ENCODE peak calls at places on chromosomes 4 and X, in six cellular contexts. Q, Y, R, D, H and S are unnamed samples.

GRCh38 chrX:117633277-117633676 is 483.3 kb downstream of the KLHL13 start:
- DNase-seq in R (no peak), D (no peak), H (no peak), Q (no peak), Y (no peak), S (no peak)

GRCh38 chr4:13750594-13750993 is 123.1 kb upstream of the BOD1L1 start:
- DNase-seq in Y (no peak), Q (peak; percentile 32), D (no peak), H (no peak), R (no peak), S (no peak)

GRCh38 chr4:33837043-33837442 is 2407.3 kb downstream of the ARAP2 start:
- DNase-seq in R (no peak), Y (no peak), H (no peak), Q (peak; percentile 7), D (peak; percentile 72), S (no peak)

GRCh38 chrX:64230123-64230970 is at the start of gene ASB12:
- DNase-seq in Y (no peak), Q (no peak), R (no peak), D (no peak), H (no peak), S (no peak)

GRCh38 chr4:182124359-182124758 is 118.8 kb upstream of the TENM3 start:
- DNase-seq in Y (no peak), R (no peak), Q (no peak), D (no peak), H (no peak), S (no peak)

GRCh38 chr4:150518559-150518958 is 63.4 kb upstream of the MAB21L2 start:
- DNase-seq in D (peak; percentile 77), R (no peak), Y (no peak), Q (no peak), H (no peak), S (no peak)

GRCh38 chr4:74223801-74224200 is 65.9 kb downstream of the MTHFD2L start:
- DNase-seq in Y (no peak), R (no peak), Q (no peak), H (no peak), D (peak; percentile 88), S (no peak)

GRCh38 chr4:151563194-151563593 is 154.2 kb downstream of the FHIP1A start:
- DNase-seq in Y (no peak), H (no peak), D (no peak), R (no peak), Q (peak; percentile 26), S (no peak)

GRCh38 chr4:13892739-13893105 is 265.2 kb upstream of the BOD1L1 start:
- DNase-seq in Q (peak; percentile 19), R (no peak), D (peak; percentile 78), H (no peak), Y (no peak), S (no peak)

GRCh38 chr4:148170408-148171385 is 271.5 kb downstream of the NR3C2 start:
- DNase-seq in H (no peak), Y (no peak), R (no peak), Q (no peak), D (no peak), S (no peak)

GRCh38 chrX:134603806-134604700 is 54.2 kb downstream of the PLAC1 start:
- DNase-seq in H (no peak), D (peak; percentile 85), R (no peak), Y (no peak), Q (no peak), S (peak; percentile 85)

GRCh38 chrX:106397788-106398538 is 213.8 kb upstream of the RADX start:
- DNase-seq in R (no peak), Y (no peak), D (no peak), Q (no peak), H (no peak), S (no peak)

GRCh38 chr4:67875011-67875410 is 8.8 kb downstream of the TMPRSS11D start:
- DNase-seq in D (no peak), Y (no peak), R (no peak), H (no peak), Q (no peak), S (no peak)

GRCh38 chr4:108149588-108150380 is 18.9 kb downstream of the LEF1 start:
- DNase-seq in D (peak; percentile 43), H (no peak), R (no peak), Y (no peak), Q (no peak), S (no peak)

GRCh38 chr4:94678896-94679295 is 78.9 kb upstream of the BMPR1B start:
- DNase-seq in R (no peak), Q (no peak), Y (no peak), H (no peak), D (peak; percentile 89), S (peak; percentile 77)

GRCh38 chr4:7805533-7806079 is 134.1 kb downstream of the AFAP1 start:
- DNase-seq in D (peak; percentile 81), Y (no peak), R (peak; percentile 61), Q (peak; percentile 57), H (no peak), S (peak; percentile 77)

GRCh38 chr4:9594948-9595347 is 150.7 kb downstream of the DEFB131A start:
- DNase-seq in Y (no peak), H (no peak), Q (no peak), D (no peak), R (no peak), S (no peak)

GRCh38 chr4:78057135-78057599 is at the start of gene FRAS1:
- DNase-seq in Q (peak; percentile 79), H (no peak), D (peak; percentile 69), Y (peak; percentile 68), R (peak; percentile 87), S (peak; percentile 79)

GRCh38 chr4:77821775-77822174 is 2.6 kb upstream of the CNOT6L start:
- DNase-seq in D (no peak), Q (no peak), Y (no peak), R (no peak), H (no peak), S (no peak)

GRCh38 chrX:1661048-1661921 is 46.4 kb downstream of the ASMT start:
- DNase-seq in H (peak; percentile 26), Q (no peak), Y (peak; percentile 98), D (no peak), R (peak; percentile 80), S (peak; percentile 46)
- H3K27ac ChIP-seq in H (no peak overlapping the region), Q (no peak overlapping the region), Y (no peak overlapping the region), D (no peak overlapping the region), R (no peak overlapping the region), S (no peak overlapping the region)

GRCh38 chr4:5883916-5884315 is 9.0 kb downstream of the CRMP1 start:
- DNase-seq in Y (no peak), Q (no peak), R (no peak), H (no peak), D (peak; percentile 7), S (no peak)

GRCh38 chr4:5885733-5886132 is 7.2 kb downstream of the CRMP1 start:
- DNase-seq in R (no peak), Y (no peak), Q (no peak), D (no peak), H (no peak), S (no peak)

GRCh38 chr4:5882947-5883346 is 9.9 kb downstream of the CRMP1 start:
- DNase-seq in Y (no peak), Q (no peak), R (no peak), D (no peak), H (no peak), S (no peak)

GRCh38 chr4:5887011-5887360 is 5.9 kb downstream of the CRMP1 start:
- DNase-seq in R (no peak), Y (no peak), D (peak; percentile 4), H (no peak), Q (no peak), S (peak; percentile 47)

DNA sequence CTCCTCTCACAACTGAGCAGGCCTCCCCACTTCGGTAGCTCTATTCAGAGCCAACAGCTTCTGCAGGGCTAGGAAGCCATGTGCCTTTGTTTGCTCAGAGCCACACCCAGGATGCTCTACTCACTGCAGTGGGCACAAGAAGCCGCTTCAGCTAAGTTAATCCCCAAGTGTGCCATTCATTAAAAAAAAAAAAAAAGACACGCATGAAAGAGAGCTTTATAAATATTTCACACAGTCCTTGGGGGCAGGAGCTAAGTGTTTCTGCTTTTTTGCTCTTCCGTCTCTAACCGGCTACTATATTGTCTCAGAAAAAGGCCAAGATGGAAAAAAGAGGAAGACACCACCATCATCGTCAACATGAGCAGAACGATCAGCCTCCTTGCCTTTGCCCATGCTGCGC is 8.1 kb downstream of the CRMP1 start:
- DNase-seq in Q (no peak), H (no peak), D (no peak), R (no peak), Y (no peak), S (no peak)
- H3K4me2 ChIP-seq in Q (no peak overlapping the region), H (no peak overlapping the region), D (no peak overlapping the region), R (no peak overlapping the region), Y (no peak overlapping the region), S (no peak overlapping the region)

GRCh38 chr4:143399113-143399949 is 62.7 kb downstream of the GAB1 start:
- DNase-seq in Q (peak; percentile 40), R (peak; percentile 54), D (peak; percentile 67), Y (no peak), H (peak; percentile 35), S (no peak)

GRCh38 chr4:143400082-143400481 is 63.4 kb downstream of the GAB1 start:
- DNase-seq in H (no peak), Q (no peak), R (no peak), D (no peak), Y (no peak), S (no peak)

GRCh38 chr4:143396695-143397094 is 60.0 kb downstream of the GAB1 start:
- DNase-seq in D (no peak), R (no peak), H (no peak), Y (no peak), Q (no peak), S (no peak)

GRCh38 chr4:143397335-143397734 is 60.7 kb downstream of the GAB1 start:
- DNase-seq in H (no peak), R (no peak), Q (no peak), D (peak; percentile 65), Y (no peak), S (peak; percentile 43)

DNA sequence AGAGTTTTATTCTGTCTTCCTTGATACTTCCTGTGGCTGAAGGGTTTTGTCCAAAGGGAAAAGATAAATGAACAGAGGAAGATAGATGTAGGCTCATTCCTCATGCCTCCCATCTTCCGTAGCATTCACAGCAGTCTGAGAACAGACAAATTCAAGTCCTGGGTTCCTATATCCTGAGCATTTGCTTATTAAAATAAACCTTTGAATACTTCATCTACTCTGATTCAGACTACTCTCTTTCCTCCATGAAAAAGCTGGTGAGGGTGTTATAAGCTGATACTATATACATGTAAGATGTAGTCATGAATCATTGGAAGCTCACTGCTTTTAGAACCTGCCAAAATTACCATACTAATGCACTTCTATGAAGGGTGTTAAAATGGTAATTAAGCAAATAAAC is 61.2 kb downstream of the GAB1 start:
- DNase-seq in Q (no peak), Y (no peak), R (no peak), D (no peak), H (no peak), S (peak; percentile 36)
- H3K79me2 ChIP-seq in Q (peaks cover 93% of the 10 kb centered on the region), Y (peaks cover 2% of the 10 kb centered on the region), R (no peaks in the 10 kb centered on the region), D (peaks cover 4% of the 10 kb centered on the region), H (no peaks in the 10 kb centered on the region), S (peaks cover 6% of the 10 kb centered on the region)

GRCh38 chr4:189021831-189022230 is 882.6 kb downstream of the TRIML1 start:
- DNase-seq in D (peak; percentile 7), H (no peak), R (peak; percentile 16), Q (peak; percentile 12), Y (peak; percentile 51), S (no peak)

DNA sequence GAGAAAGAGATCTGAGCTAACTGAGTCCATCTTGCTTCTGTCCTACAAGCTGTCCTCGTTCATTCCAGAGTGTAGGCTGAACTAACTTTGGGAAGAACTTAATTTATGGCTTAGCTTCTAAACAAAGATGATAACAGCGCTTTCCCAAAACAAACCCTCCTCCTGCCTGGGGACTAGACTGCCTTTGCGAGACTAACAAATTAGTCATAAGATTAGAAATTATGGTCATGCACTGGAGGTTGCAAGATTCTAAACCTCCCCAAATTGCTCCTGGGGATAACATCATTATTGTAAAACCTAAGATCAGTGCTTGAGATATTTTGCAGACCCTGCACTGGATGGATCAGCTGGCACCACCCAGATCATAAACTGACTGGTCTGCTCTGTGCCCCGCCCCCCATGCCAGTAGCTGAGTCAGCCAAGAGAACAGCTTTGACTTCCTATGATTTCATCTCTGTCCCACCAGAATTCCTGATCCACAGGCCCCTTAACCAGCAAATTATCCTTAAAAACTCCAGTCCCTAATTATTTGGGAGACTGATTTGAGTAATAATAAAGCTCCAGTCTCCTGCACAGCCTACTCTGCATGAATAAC is 883.3 kb downstream of the TRIML1 start:
- DNase-seq in R (no peak), D (peak; percentile 10), Q (peak; percentile 23), Y (no peak), H (no peak), S (no peak)
- H3K27ac ChIP-seq in R (no peak overlapping the region), D (no peak overlapping the region), Q (peak overlapping the region; percentile 14), Y (no peak overlapping the region), H (no peak overlapping the region), S (no peak overlapping the region)